ENCODE peak calls at places on chromosomes 11 and 22, in four cellular contexts. J is left lung; P is T-helper 1 cell; O is activated CD8-positive, alpha-beta memory T cell treated with anti-CD3 and anti-CD28 coated beads, Interleukin-2, amount 50 U/mL, for 48 hours. E is an unnamed sample.

GRCh38 chr11:127925430-127925829 is 661.9 kb downstream of the ETS1 start:
- DNase-seq in J (no peak), O (no peak), P (no peak), E (no peak)

GRCh38 chr22:33049125-33049729 is 9.0 kb downstream of the SYN3 start:
- DNase-seq in P (peak; percentile 45), O (peak; percentile 77), J (peak; percentile 61), E (peak; percentile 62)

GRCh38 chr11:78054971-78055370 is 8.7 kb upstream of the THRSP start:
- DNase-seq in O (no peak), P (no peak), J (no peak), E (no peak)

GRCh38 chr11:36622431-36623136 is 24.5 kb upstream of the RAG2 start:
- DNase-seq in J (no peak), P (no peak), O (no peak), E (peak; percentile 31)

GRCh38 chr22:17264321-17265052 is 45.3 kb upstream of the ADA2 start:
- DNase-seq in P (no peak), O (no peak), J (no peak), E (no peak)

GRCh38 chr22:35792501-35792900 is 74.8 kb downstream of the APOL5 start:
- DNase-seq in O (no peak), J (no peak), P (no peak), E (no peak)

GRCh38 chr22:44824271-44824670 is 71.9 kb downstream of the ARHGAP8 start:
- DNase-seq in J (no peak), P (no peak), O (no peak), E (no peak)

GRCh38 chr22:45919504-45920286 is 57.3 kb downstream of the WNT7B start:
- DNase-seq in J (peak; percentile 69), O (no peak), P (no peak), E (no peak)

GRCh38 chr11:69131644-69132300 is 24.0 kb upstream of the SMIM38 start:
- DNase-seq in J (peak; percentile 74), P (no peak), O (no peak), E (peak; percentile 80)

E was measured in HepG2.